ENCODE peak calls at places on chromosome 14, in five cellular contexts. I, K, A, Y and U are unnamed samples.

GRCh38 chr14:98614741-98615140 is 657.3 kb downstream of the BCL11B start:
- DNase-seq in I (no peak), K (no peak), A (no peak), Y (no peak), U (no peak)

GRCh38 chr14:54002653-54003052 is 46.0 kb upstream of the BMP4 start:
- DNase-seq in I (no peak), K (no peak), A (no peak), Y (no peak), U (no peak)

GRCh38 chr14:95300002-95300696 is 19.6 kb downstream of the CLMN start:
- DNase-seq in I (no peak), K (no peak), A (peak; percentile 21), Y (no peak), U (no peak)

GRCh38 chr14:100639280-100639679 is 52.1 kb upstream of the BEGAIN start:
- DNase-seq in I (no peak), K (no peak), A (no peak), Y (no peak), U (no peak)

GRCh38 chr14:73744874-73745529 is 30.8 kb upstream of the PNMA1 start:
- DNase-seq in I (no peak), K (no peak), A (no peak), Y (peak; percentile 57), U (no peak)

GRCh38 chr14:74265312-74265965 is 26.2 kb downstream of the VSX2 start:
- DNase-seq in I (no peak), K (no peak), A (no peak), Y (no peak), U (no peak)

GRCh38 chr14:27573018-27573417 is 975.2 kb upstream of the NOVA1 start:
- DNase-seq in I (no peak), K (no peak), A (no peak), Y (no peak), U (no peak)

GRCh38 chr14:94112513-94113060 is 2.1 kb downstream of the IFI27 start:
- DNase-seq in I (no peak), K (no peak), A (no peak), Y (no peak), U (no peak)

GRCh38 chr14:29814153-29815057 is 113.2 kb downstream of the PRKD1 start:
- DNase-seq in I (peak; percentile 64), K (no peak), A (no peak), Y (no peak), U (no peak)

GRCh38 chr14:66645716-66646115 is 137.8 kb downstream of the GPHN start:
- DNase-seq in I (no peak), K (peak; percentile 63), A (no peak), Y (no peak), U (no peak)

GRCh38 chr14:97459180-97459579 is 662.0 kb downstream of the VRK1 start:
- DNase-seq in I (no peak), K (no peak), A (no peak), Y (no peak), U (no peak)

GRCh38 chr14:69475194-69475818 is 9.2 kb upstream of the PLEKHD1 start:
- DNase-seq in I (no peak), K (peak; percentile 21), A (no peak), Y (no peak), U (no peak)